ENCODE peak calls at places on chromosomes 4 and X, in five cellular contexts. I, Q, T, S and Y are unnamed samples.

GRCh38 chr4:102299708-102300107 is 45.6 kb downstream of the SLC39A8 start:
- DNase-seq in I (peak), Q (no peak), T (peak), S (peak), Y (no peak)

GRCh38 chrX:135396109-135396508 is 25.6 kb upstream of the SMIM10L2A start:
- DNase-seq in I (peak), Q (no peak), T (no peak), S (no peak), Y (no peak)

GRCh38 chr4:141375855-141376254 is 155.2 kb downstream of the ZNF330 start:
- DNase-seq in I (peak), Q (no peak), T (no peak), S (peak), Y (no peak)

GRCh38 chrX:80578518-80579105 is 158.4 kb downstream of the TENT5D start:
- DNase-seq in I (peak), Q (no peak), T (peak), S (peak), Y (no peak)

GRCh38 chr4:86939737-86940141 is 4.9 kb downstream of the AFF1 start:
- DNase-seq in I (no peak), Q (no peak), T (no peak), S (no peak), Y (no peak)

GRCh38 chrX:15848576-15848975 is 6.0 kb downstream of the AP1S2 start:
- DNase-seq in I (no peak), Q (no peak), T (no peak), S (no peak), Y (no peak)

GRCh38 chrX:97238632-97239031 is 354.9 kb downstream of the RPA4 start:
- DNase-seq in I (peak), Q (no peak), T (no peak), S (peak), Y (no peak)

GRCh38 chr4:76459291-76459723 is 24.3 kb downstream of the SHROOM3 start:
- DNase-seq in I (peak), Q (no peak), T (no peak), S (peak), Y (no peak)

GRCh38 chr4:32462944-32463343 is 1742.8 kb downstream of the PCDH7 start:
- DNase-seq in I (peak), Q (no peak), T (peak), S (peak), Y (no peak)

GRCh38 chr4:6381571-6382123 is 90.8 kb downstream of the PPP2R2C start:
- DNase-seq in I (no peak), Q (no peak), T (no peak), S (no peak), Y (no peak)

GRCh38 chrX:52217494-52218160 is 32.9 kb downstream of the MAGED4 start:
- DNase-seq in I (no peak), Q (no peak), T (no peak), S (peak), Y (no peak)

GRCh38 chr4:75908555-75908954 is 6.3 kb upstream of the PPEF2 start:
- DNase-seq in I (peak), Q (no peak), T (peak), S (no peak), Y (no peak)

GRCh38 chrX:17613979-17614572 is 123.2 kb upstream of the SCML1 start:
- DNase-seq in I (no peak), Q (no peak), T (peak), S (no peak), Y (no peak)

GRCh38 chrX:66046612-66047235 is 6.8 kb upstream of the VSIG4 start:
- DNase-seq in I (no peak), Q (no peak), T (peak), S (no peak), Y (no peak)

GRCh38 chr4:91840359-91840758 is 463.4 kb upstream of the GRID2 start:
- DNase-seq in I (no peak), Q (no peak), T (no peak), S (no peak), Y (no peak)

GRCh38 chr4:69092190-69092589 is 4.1 kb upstream of the UGT2B7 start:
- DNase-seq in I (peak), Q (no peak), T (peak), S (no peak), Y (no peak)

GRCh38 chrX:23945206-23945605 is 37.4 kb downstream of the CXorf58 start:
- DNase-seq in I (no peak), Q (no peak), T (no peak), S (no peak), Y (no peak)

GRCh38 chrX:74449322-74449936 is 28.1 kb downstream of the SLC16A2 start:
- DNase-seq in I (no peak), Q (no peak), T (peak), S (no peak), Y (no peak)

GRCh38 chr4:48954314-48954713 is 31.8 kb upstream of the CWH43 start:
- DNase-seq in I (no peak), Q (no peak), T (no peak), S (peak), Y (no peak)

GRCh38 chr4:110837896-110838450 is 215.1 kb upstream of the PITX2 start:
- DNase-seq in I (no peak), Q (no peak), T (no peak), S (no peak), Y (no peak)

GRCh38 chrX:108299704-108300103 is 138.5 kb downstream of the COL4A6 start:
- DNase-seq in I (no peak), Q (no peak), T (no peak), S (no peak), Y (no peak)
- TF ChIP-seq CTCF in I (no peak), Q (no peak), T (no peak), S (no peak), Y (no peak)

DNA sequence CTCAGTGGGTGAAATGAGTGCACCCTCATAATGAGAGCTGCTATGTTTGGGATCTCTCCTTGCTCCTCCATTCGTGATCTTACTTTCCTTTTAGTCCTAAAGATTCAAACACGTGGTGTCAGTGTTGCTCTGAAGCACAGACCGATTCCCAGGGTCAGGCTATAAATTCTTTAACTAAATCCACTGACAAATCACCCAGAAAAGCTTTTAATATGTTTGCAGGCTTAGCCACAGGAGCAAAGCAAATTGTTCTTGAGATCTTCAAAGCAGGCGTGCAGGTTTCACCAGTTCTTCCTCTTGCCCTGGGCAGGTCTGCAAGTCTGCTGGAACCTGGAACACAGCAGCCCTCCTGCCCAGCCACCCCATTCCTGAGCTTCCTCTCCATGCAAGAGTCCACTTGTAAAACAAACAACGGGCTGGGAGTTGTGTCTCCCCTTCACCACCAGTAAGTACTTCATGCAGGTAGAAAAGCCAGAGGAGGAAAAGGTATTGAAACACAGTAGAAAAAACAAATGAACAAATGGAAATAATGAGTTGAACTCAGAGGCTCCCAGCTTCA is 70.1 kb upstream of the ENPP6 start:
- DNase-seq in I (peak), Q (no peak), T (no peak), S (peak), Y (no peak)
- TF ChIP-seq CTCF in I (no peak), Q (peak), T (no peak), S (peak), Y (peak)

GRCh38 chrX:121579016-121579760 is 531.8 kb downstream of the GLUD2 start:
- DNase-seq in I (peak), Q (no peak), T (peak), S (peak), Y (no peak)
- TF ChIP-seq CTCF in I (peak), Q (peak), T (peak), S (peak), Y (peak)

DNA sequence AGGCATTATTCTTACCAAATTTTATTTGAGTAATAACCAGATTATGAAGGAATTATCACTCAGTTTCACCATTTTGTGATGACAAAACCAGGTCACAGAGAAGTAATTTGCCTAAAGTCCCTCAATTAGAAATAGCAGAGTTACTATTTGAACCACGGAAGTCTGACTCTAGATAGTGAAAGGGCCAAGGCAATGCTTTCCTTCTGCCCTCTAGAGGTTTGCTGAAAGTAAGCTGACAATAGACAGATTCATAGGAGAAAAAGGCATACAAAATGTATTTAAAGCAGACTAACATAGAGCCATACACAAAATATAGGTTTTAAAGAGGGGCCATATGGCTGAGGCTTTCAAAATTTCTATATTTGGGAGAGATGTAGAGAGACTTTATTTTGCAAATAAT is 43.1 kb downstream of the CXXC4 start:
- DNase-seq in I (peak), Q (no peak), T (peak), S (peak), Y (no peak)
- TF ChIP-seq CTCF in I (no peak), Q (peak), T (no peak), S (peak), Y (peak)

GRCh38 chr4:100935090-100935489 is 412.2 kb downstream of the PPP3CA start:
- DNase-seq in I (peak), Q (no peak), T (peak), S (peak), Y (no peak)
- TF ChIP-seq CTCF in I (peak), Q (no peak), T (no peak), S (peak), Y (peak)

GRCh38 chrX:69496143-69496542 is 8.0 kb upstream of the NALF2 start:
- DNase-seq in I (no peak), Q (no peak), T (no peak), S (no peak), Y (no peak)

GRCh38 chrX:69493766-69494165 is 10.4 kb upstream of the NALF2 start:
- DNase-seq in I (no peak), Q (no peak), T (no peak), S (no peak), Y (no peak)

GRCh38 chrX:69489625-69490024 is 14.5 kb upstream of the NALF2 start:
- DNase-seq in I (no peak), Q (no peak), T (no peak), S (no peak), Y (no peak)

DNA sequence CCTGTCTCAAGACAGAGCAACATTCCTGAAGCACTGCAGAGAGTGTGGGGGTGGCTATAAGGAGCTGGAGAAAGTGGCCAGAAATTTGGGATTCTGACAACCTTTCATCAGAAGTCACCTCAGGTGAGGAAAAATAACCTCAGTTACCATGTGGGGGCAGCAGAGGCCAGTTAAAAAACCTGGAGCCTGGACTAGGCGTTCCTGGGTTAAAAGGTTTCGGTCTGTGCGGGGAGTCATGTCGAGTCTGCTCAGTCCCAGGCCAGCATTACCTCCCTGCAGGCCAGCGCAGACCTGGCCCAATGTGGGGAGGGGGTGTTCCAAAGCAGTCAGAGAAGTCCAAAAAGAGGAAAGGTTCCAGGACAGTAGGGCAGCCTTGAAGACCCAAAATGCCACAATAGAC is 10.9 kb upstream of the NALF2 start:
- DNase-seq in I (peak), Q (no peak), T (peak), S (peak), Y (no peak)
- TF ChIP-seq CTCF in I (peak), Q (peak), T (peak), S (peak), Y (peak)

GRCh38 chrX:105190252-105190853 is 30.1 kb downstream of the TEX13A start:
- DNase-seq in I (peak), Q (no peak), T (peak), S (peak), Y (no peak)

GRCh38 chrX:105189093-105189492 is 31.4 kb downstream of the TEX13A start:
- DNase-seq in I (no peak), Q (no peak), T (no peak), S (no peak), Y (no peak)

GRCh38 chrX:105191878-105192277 is 28.6 kb downstream of the TEX13A start:
- DNase-seq in I (peak), Q (no peak), T (peak), S (peak), Y (no peak)
- TF ChIP-seq CTCF in I (peak), Q (peak), T (peak), S (peak), Y (peak)

GRCh38 chrX:11447418-11447817 is 154.2 kb downstream of the AMELX start:
- DNase-seq in I (peak), Q (no peak), T (no peak), S (no peak), Y (no peak)
- TF ChIP-seq CTCF in I (no peak), Q (no peak), T (no peak), S (no peak), Y (no peak)

GRCh38 chrX:77899081-77899828 is at the start of gene COX7B:
- DNase-seq in I (peak), Q (peak), T (peak), S (peak), Y (no peak)

GRCh38 chrX:77893713-77894112 is 1.5 kb downstream of the MAGT1 start:
- DNase-seq in I (no peak), Q (no peak), T (no peak), S (no peak), Y (no peak)

GRCh38 chrX:77892887-77893286 is 2.3 kb downstream of the MAGT1 start:
- DNase-seq in I (no peak), Q (no peak), T (no peak), S (no peak), Y (no peak)

GRCh38 chrX:77900688-77901087 is 1.4 kb downstream of the COX7B start:
- DNase-seq in I (peak), Q (no peak), T (peak), S (no peak), Y (no peak)

GRCh38 chrX:77894921-77895886 is at the start of gene MAGT1:
- DNase-seq in I (peak), Q (peak), T (peak), S (peak), Y (peak)
- TF ChIP-seq CTCF in I (no peak), Q (no peak), T (no peak), S (no peak), Y (no peak)

DNA sequence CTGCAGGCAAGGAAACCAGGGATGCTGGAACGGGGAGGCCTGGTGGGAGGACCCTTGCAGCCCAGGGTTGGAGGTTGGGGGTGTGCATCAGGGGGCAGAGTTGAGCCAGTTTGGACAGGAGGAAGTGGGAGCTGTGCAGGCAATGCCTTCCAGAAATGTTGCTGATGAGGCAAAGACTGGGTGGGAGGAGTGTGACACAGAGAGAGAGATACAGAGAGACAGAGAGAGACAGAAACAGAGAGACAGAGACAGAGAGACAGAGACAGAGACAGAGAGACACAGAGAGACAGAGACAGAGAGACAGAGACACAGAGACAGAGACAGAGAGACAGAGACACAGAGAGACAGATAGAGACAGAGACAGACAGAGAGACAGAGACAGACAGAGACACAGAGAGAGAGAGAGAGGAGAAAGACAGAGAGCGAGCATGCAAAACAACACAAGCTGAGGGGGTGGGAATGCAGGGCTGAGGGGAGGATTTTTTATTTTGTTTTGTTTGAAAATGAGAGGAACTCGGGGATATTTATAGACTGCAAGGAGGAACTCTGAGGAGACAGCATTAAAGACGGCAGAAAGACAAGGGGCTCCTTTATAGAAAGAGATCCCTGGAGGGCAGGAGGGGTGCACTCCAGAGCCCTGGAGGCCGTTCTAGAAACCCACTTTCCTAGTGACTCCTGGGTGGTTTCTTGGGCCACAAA is 1.9 kb upstream of the HAUS3 start:
- DNase-seq in I (peak), Q (no peak), T (peak), S (no peak), Y (no peak)
- TF ChIP-seq CTCF in I (peak), Q (no peak), T (peak), S (peak), Y (peak)